ENCODE peak calls at places on chromosomes 6 and 20, in seven cellular contexts. J is glutamatergic neuron, Y is NCI-H2029, E is heart left ventricle, H is H54, D is nucleus accumbens, A is GM06990. B is an unnamed sample.

GRCh38 chr6:168650686-168651085 is 209.7 kb downstream of the SMOC2 start:
- DNase-seq in Y (no peak), E (no peak), A (no peak), J (no peak), D (no peak), H (no peak), B (no peak)

GRCh38 chr20:57089701-57090144 is 176.7 kb downstream of the BMP7 start:
- DNase-seq in H (peak; percentile 70), Y (peak; percentile 40), J (peak; percentile 94), A (peak; percentile 61), D (peak; percentile 25), E (peak; percentile 84), B (peak; percentile 78)

GRCh38 chr6:17107768-17108325 is 6.0 kb downstream of the STMND1 start:
- DNase-seq in A (no peak), H (no peak), J (no peak), E (no peak), D (no peak), Y (no peak), B (no peak)

GRCh38 chr20:5024982-5025381 is 23.7 kb upstream of the SLC23A2 start:
- DNase-seq in J (no peak), Y (no peak), D (no peak), A (no peak), E (no peak), H (no peak), B (no peak)

GRCh38 chr6:133682506-133683290 is 206.2 kb upstream of the TCF21 start:
- DNase-seq in H (no peak), D (no peak), Y (no peak), E (no peak), A (no peak), J (no peak), B (no peak)

GRCh38 chr6:167827062-167827587 is 414 bp downstream of the AFDN start:
- DNase-seq in D (no peak), A (no peak), Y (no peak), H (peak; percentile 49), J (peak; percentile 59), E (peak; percentile 68), B (no peak)

GRCh38 chr6:119541132-119541905 is 191.8 kb upstream of the MAN1A1 start:
- DNase-seq in A (no peak), E (no peak), H (peak; percentile 7), J (no peak), D (no peak), Y (no peak), B (no peak)

GRCh38 chr20:51020657-51021056 is 2.2 kb downstream of the KCNG1 start:
- DNase-seq in D (no peak), J (no peak), Y (no peak), E (no peak), A (no peak), H (no peak), B (no peak)

GRCh38 chr6:17045581-17046322 is 56.1 kb upstream of the STMND1 start:
- DNase-seq in J (no peak), E (no peak), Y (no peak), H (no peak), D (no peak), A (no peak), B (peak; percentile 11)

GRCh38 chr20:38302721-38303120 is 1.2 kb upstream of the BPI start:
- DNase-seq in E (no peak), A (no peak), Y (no peak), H (no peak), D (no peak), J (peak; percentile 68), B (no peak)

GRCh38 chr20:37356387-37356786 is 10.4 kb downstream of the SRC start:
- DNase-seq in A (no peak), E (peak; percentile 80), H (no peak), Y (no peak), J (no peak), D (no peak), B (no peak)

GRCh38 chr20:61353261-61353995 is 101.4 kb downstream of the CDH4 start:
- DNase-seq in Y (no peak), D (no peak), H (peak; percentile 75), A (no peak), E (no peak), J (no peak), B (no peak)

GRCh38 chr6:85865665-85866372 is 223.1 kb upstream of the SYNCRIP start:
- DNase-seq in A (no peak), J (no peak), E (no peak), Y (peak; percentile 39), H (no peak), D (no peak), B (peak; percentile 67)

GRCh38 chr6:9412951-9413559 is 977.7 kb upstream of the SLC35B3 start:
- DNase-seq in H (peak; percentile 7), A (no peak), D (no peak), Y (peak; percentile 44), E (no peak), J (peak; percentile 61), B (peak; percentile 78)

GRCh38 chr6:22366214-22366613 is 69.4 kb upstream of the PRL start:
- DNase-seq in Y (no peak), A (no peak), H (no peak), D (no peak), E (no peak), J (no peak), B (no peak)

GRCh38 chr6:129893513-129894098 is 32.5 kb upstream of the TMEM244 start:
- DNase-seq in H (no peak), E (no peak), J (no peak), A (no peak), D (no peak), Y (no peak), B (no peak)

GRCh38 chr20:57652865-57653545 is 32.8 kb upstream of the ZBP1 start:
- DNase-seq in H (no peak), E (no peak), D (no peak), A (no peak), J (no peak), Y (no peak), B (no peak)

GRCh38 chr6:47502920-47503319 is 25.3 kb downstream of the CD2AP start:
- DNase-seq in H (no peak), J (no peak), D (no peak), Y (no peak), A (no peak), E (no peak), B (no peak)

GRCh38 chr20:63115651-63116411 is 100.1 kb downstream of the YTHDF1 start:
- DNase-seq in A (no peak), D (no peak), E (peak; percentile 22), H (no peak), J (peak; percentile 9), Y (no peak), B (no peak)

GRCh38 chr6:169984181-169985120 is 233.0 kb downstream of the ERMARD start:
- DNase-seq in H (no peak), D (no peak), J (peak; percentile 9), Y (peak; percentile 95), A (no peak), E (peak; percentile 55), B (no peak)

GRCh38 chr6:74966712-74967111 is 239.1 kb downstream of the COL12A1 start:
- DNase-seq in H (no peak), Y (no peak), D (no peak), J (no peak), A (no peak), E (no peak), B (no peak)

GRCh38 chr6:136031982-136032381 is 180.5 kb downstream of the PDE7B start:
- DNase-seq in J (no peak), H (no peak), D (no peak), E (no peak), A (no peak), Y (no peak), B (no peak)

GRCh38 chr20:47389867-47390347 is 33.4 kb upstream of the ZMYND8 start:
- DNase-seq in J (no peak), E (no peak), H (no peak), Y (no peak), A (peak; percentile 71), D (no peak), B (no peak)

GRCh38 chr6:21598662-21599061 is 5.1 kb downstream of the SOX4 start:
- DNase-seq in D (no peak), J (no peak), E (no peak), A (no peak), H (no peak), Y (no peak), B (no peak)

GRCh38 chr6:31247813-31248212 is 24.1 kb downstream of the HLA-C start:
- DNase-seq in E (no peak), H (no peak), D (no peak), A (no peak), Y (no peak), J (no peak), B (no peak)

GRCh38 chr20:6583134-6583738 is 184.2 kb upstream of the BMP2 start:
- DNase-seq in D (no peak), J (peak; percentile 38), E (peak; percentile 61), H (peak; percentile 4), Y (peak; percentile 43), A (no peak), B (peak; percentile 59)

GRCh38 chr6:110435052-110435602 is 19.8 kb upstream of the DDO start:
- DNase-seq in E (no peak), H (no peak), A (no peak), J (no peak), D (no peak), Y (no peak), B (no peak)

GRCh38 chr20:64158346-64159285 is 5.6 kb upstream of the MYT1 start:
- DNase-seq in A (no peak), H (no peak), E (peak; percentile 42), J (no peak), D (no peak), Y (no peak), B (no peak)

GRCh38 chr20:2446845-2447244 is 23.7 kb downstream of the SNRPB start:
- DNase-seq in J (no peak), H (no peak), E (no peak), D (no peak), A (no peak), Y (no peak), B (peak; percentile 11)

GRCh38 chr20:31764641-31765305 is 25.7 kb downstream of the TPX2 start:
- DNase-seq in Y (no peak), E (no peak), A (no peak), J (no peak), H (no peak), D (no peak), B (no peak)

GRCh38 chr20:4973330-4974097 is 27.8 kb downstream of the SLC23A2 start:
- DNase-seq in D (no peak), J (no peak), Y (no peak), E (no peak), A (peak; percentile 80), H (no peak), B (peak; percentile 82)

GRCh38 chr6:155419161-155419560 is 36.5 kb downstream of the NOX3 start:
- DNase-seq in E (no peak), J (no peak), D (no peak), H (no peak), A (no peak), Y (no peak), B (no peak)

GRCh38 chr20:32481311-32482103 is 103.6 kb downstream of the NOL4L start:
- DNase-seq in J (no peak), H (no peak), D (no peak), A (no peak), E (peak; percentile 66), Y (no peak), B (no peak)

GRCh38 chr6:80217799-80218198 is 111.3 kb downstream of the BCKDHB start:
- DNase-seq in Y (no peak), A (no peak), H (no peak), J (no peak), D (no peak), E (no peak), B (no peak)

GRCh38 chr6:56807992-56808342 is 146.9 kb upstream of the BEND6 start:
- DNase-seq in H (no peak), J (no peak), A (no peak), E (no peak), D (no peak), Y (no peak), B (no peak)

GRCh38 chr20:50142812-50143211 is 10.7 kb downstream of the PEDS1 start:
- DNase-seq in Y (peak; percentile 65), D (no peak), H (no peak), E (no peak), A (no peak), J (no peak), B (no peak)